ENCODE peak calls at places on chromosome 15, in seven cellular contexts. One of them, this sample, is unnamed.

GRCh38 chr15:70252056-70252935 is 154.6 kb upstream of the TLE3 start:
- DNase-seq in neural progenitor cell: no peak
- DNase-seq in endodermal cell: no peak
- DNase-seq in fibroblast of lung: no peak
- DNase-seq in PC-3: no peak
- DNase-seq in cardiac muscle cell: no peak
- DNase-seq in left lung: no peak
- DNase-seq in this sample: no peak

GRCh38 chr15:26867199-26868007 is 541 bp downstream of the GABRA5 start:
- DNase-seq in neural progenitor cell: peak; percentile 54
- DNase-seq in endodermal cell: peak; percentile 81
- DNase-seq in fibroblast of lung: no peak
- DNase-seq in PC-3: no peak
- DNase-seq in cardiac muscle cell: peak; percentile 14
- DNase-seq in left lung: peak; percentile 64
- DNase-seq in this sample: no peak

GRCh38 chr15:59976480-59976879 is 27.6 kb upstream of the FOXB1 start:
- DNase-seq in neural progenitor cell: no peak
- DNase-seq in endodermal cell: no peak
- DNase-seq in fibroblast of lung: no peak
- DNase-seq in PC-3: no peak
- DNase-seq in cardiac muscle cell: no peak
- DNase-seq in left lung: no peak
- DNase-seq in this sample: no peak

GRCh38 chr15:73679180-73679579 is 5.0 kb upstream of the CD276 start:
- DNase-seq in neural progenitor cell: no peak
- DNase-seq in endodermal cell: no peak
- DNase-seq in fibroblast of lung: no peak
- DNase-seq in PC-3: no peak
- DNase-seq in cardiac muscle cell: no peak
- DNase-seq in left lung: no peak
- DNase-seq in this sample: no peak

GRCh38 chr15:83378921-83379561 is 68.1 kb upstream of the SH3GL3 start:
- DNase-seq in neural progenitor cell: no peak
- DNase-seq in endodermal cell: peak; percentile 58
- DNase-seq in fibroblast of lung: no peak
- DNase-seq in PC-3: peak; percentile 58
- DNase-seq in cardiac muscle cell: no peak
- DNase-seq in left lung: no peak
- DNase-seq in this sample: no peak

GRCh38 chr15:41585140-41586047 is 26.4 kb downstream of the TYRO3 start:
- DNase-seq in neural progenitor cell: peak; percentile 69
- DNase-seq in endodermal cell: peak; percentile 81
- DNase-seq in fibroblast of lung: peak; percentile 61
- DNase-seq in PC-3: peak; percentile 83
- DNase-seq in cardiac muscle cell: peak; percentile 47
- DNase-seq in left lung: peak; percentile 84
- DNase-seq in this sample: no peak

GRCh38 chr15:60165111-60165510 is 161.0 kb downstream of the FOXB1 start:
- DNase-seq in neural progenitor cell: no peak
- DNase-seq in endodermal cell: no peak
- DNase-seq in fibroblast of lung: no peak
- DNase-seq in PC-3: no peak
- DNase-seq in cardiac muscle cell: no peak
- DNase-seq in left lung: peak; percentile 34
- DNase-seq in this sample: no peak

GRCh38 chr15:26065723-26066122 is 202.6 kb upstream of the ATP10A start:
- DNase-seq in neural progenitor cell: peak; percentile 61
- DNase-seq in endodermal cell: peak; percentile 64
- DNase-seq in fibroblast of lung: no peak
- DNase-seq in PC-3: no peak
- DNase-seq in cardiac muscle cell: no peak
- DNase-seq in left lung: no peak
- DNase-seq in this sample: no peak

GRCh38 chr15:23003736-23004135 is 23.6 kb upstream of the CYFIP1 start:
- DNase-seq in neural progenitor cell: no peak
- DNase-seq in endodermal cell: peak; percentile 7
- DNase-seq in fibroblast of lung: no peak
- DNase-seq in PC-3: no peak
- DNase-seq in cardiac muscle cell: no peak
- DNase-seq in left lung: no peak
- DNase-seq in this sample: no peak

GRCh38 chr15:74725845-74726773 is 781 bp upstream of the CYP1A1 start:
- DNase-seq in neural progenitor cell: peak; percentile 79
- DNase-seq in endodermal cell: peak; percentile 83
- DNase-seq in fibroblast of lung: no peak
- DNase-seq in PC-3: peak; percentile 17
- DNase-seq in cardiac muscle cell: peak; percentile 58
- DNase-seq in left lung: peak; percentile 87
- DNase-seq in this sample: peak; percentile 28

GRCh38 chr15:100131321-100132224 is 210.2 kb downstream of the ADAMTS17 start:
- DNase-seq in neural progenitor cell: peak; percentile 49
- DNase-seq in endodermal cell: peak; percentile 80
- DNase-seq in fibroblast of lung: peak; percentile 71
- DNase-seq in PC-3: peak; percentile 56
- DNase-seq in cardiac muscle cell: peak; percentile 37
- DNase-seq in left lung: peak; percentile 87
- DNase-seq in this sample: no peak

GRCh38 chr15:97482521-97482920 is 478.0 kb upstream of the ARRDC4 start:
- DNase-seq in neural progenitor cell: peak; percentile 40
- DNase-seq in endodermal cell: peak; percentile 77
- DNase-seq in fibroblast of lung: no peak
- DNase-seq in PC-3: no peak
- DNase-seq in cardiac muscle cell: no peak
- DNase-seq in left lung: no peak
- DNase-seq in this sample: no peak
- TF ChIP-seq CTCF in neural progenitor cell: peak; percentile 61
- TF ChIP-seq CTCF in endodermal cell: peak; percentile 84
- TF ChIP-seq CTCF in fibroblast of lung: no peak
- TF ChIP-seq CTCF in PC-3: peak; percentile 12
- TF ChIP-seq CTCF in cardiac muscle cell: no peak
- TF ChIP-seq CTCF in left lung: no peak
- TF ChIP-seq CTCF in this sample: no peak

DNA sequence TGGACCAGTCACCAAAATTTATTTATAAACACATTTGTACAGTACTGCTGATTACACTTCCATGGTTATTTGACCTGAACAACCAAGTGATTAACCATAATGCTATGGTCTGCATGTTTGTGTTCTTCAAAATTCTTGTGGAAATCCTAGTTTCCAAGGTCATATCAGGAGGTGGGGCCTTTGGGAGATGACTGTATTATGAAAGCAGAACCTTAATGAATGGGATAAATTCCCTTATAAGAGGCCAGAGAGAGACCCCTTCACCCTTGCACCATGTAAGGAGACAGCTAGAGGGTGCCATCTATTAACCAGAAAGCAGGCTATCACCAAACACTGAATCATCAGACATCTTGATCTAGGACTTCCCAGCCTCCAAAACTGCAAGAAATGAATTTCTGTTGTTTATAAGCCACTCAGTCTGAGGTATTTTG is 1.9 kb downstream of the SCAPER start:
- DNase-seq in neural progenitor cell: peak; percentile 16
- DNase-seq in endodermal cell: no peak
- DNase-seq in fibroblast of lung: peak; percentile 59
- DNase-seq in PC-3: peak; percentile 24
- DNase-seq in cardiac muscle cell: peak; percentile 4
- DNase-seq in left lung: no peak
- DNase-seq in this sample: no peak
- TF ChIP-seq CTCF in neural progenitor cell: peak; percentile 43
- TF ChIP-seq CTCF in endodermal cell: peak; percentile 70
- TF ChIP-seq CTCF in fibroblast of lung: peak; percentile 32
- TF ChIP-seq CTCF in PC-3: peak; percentile 52
- TF ChIP-seq CTCF in cardiac muscle cell: peak; percentile 29
- TF ChIP-seq CTCF in left lung: no peak
- TF ChIP-seq CTCF in this sample: peak; percentile 24

DNA sequence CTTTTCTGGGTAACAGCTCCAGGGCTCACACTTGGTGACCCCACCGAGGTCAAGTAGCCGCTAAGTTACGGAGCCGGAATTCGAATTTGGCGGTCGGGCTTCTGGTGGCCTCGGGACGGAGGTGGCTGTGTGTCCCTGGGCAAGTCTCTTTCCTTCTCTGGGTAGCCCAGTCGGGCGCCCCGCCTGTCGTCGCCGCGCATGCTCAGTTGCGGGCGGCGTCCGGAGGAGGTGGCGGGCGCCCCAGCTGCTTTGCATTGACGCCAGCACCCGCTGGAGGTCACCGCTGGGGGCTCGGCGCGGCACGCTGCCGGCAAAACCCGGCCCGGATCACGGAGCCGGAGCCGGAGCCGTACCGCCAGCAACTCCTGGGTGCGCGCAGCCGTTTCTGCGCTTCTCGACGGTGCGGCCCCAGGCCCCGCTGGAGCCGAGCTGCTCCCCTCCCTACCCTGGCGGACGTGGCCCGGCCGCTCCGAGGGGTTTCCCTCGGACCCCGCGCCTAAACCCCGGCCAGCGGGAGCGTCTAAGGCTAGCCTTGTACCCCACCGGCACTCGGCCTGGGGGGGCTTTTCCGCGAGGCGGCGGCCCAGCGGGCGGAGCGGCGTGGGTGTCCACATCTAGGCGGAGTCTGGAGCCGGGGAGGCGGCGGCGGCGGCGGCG is 474 bp upstream of the PDE8A start:
- DNase-seq in neural progenitor cell: peak; percentile 95
- DNase-seq in endodermal cell: peak; percentile 98
- DNase-seq in fibroblast of lung: peak; percentile 97
- DNase-seq in PC-3: peak; percentile 97
- DNase-seq in cardiac muscle cell: peak; percentile 94
- DNase-seq in left lung: peak; percentile 100
- DNase-seq in this sample: peak; percentile 96
- TF ChIP-seq CTCF in neural progenitor cell: peak; percentile 25
- TF ChIP-seq CTCF in endodermal cell: peak; percentile 50
- TF ChIP-seq CTCF in fibroblast of lung: no peak
- TF ChIP-seq CTCF in PC-3: no peak
- TF ChIP-seq CTCF in cardiac muscle cell: peak; percentile 7
- TF ChIP-seq CTCF in left lung: no peak
- TF ChIP-seq CTCF in this sample: no peak

GRCh38 chr15:91892417-91892816 is 38.9 kb downstream of the SLCO3A1 start:
- DNase-seq in neural progenitor cell: no peak
- DNase-seq in endodermal cell: no peak
- DNase-seq in fibroblast of lung: no peak
- DNase-seq in PC-3: no peak
- DNase-seq in cardiac muscle cell: no peak
- DNase-seq in left lung: no peak
- DNase-seq in this sample: no peak
- TF ChIP-seq CTCF in neural progenitor cell: no peak
- TF ChIP-seq CTCF in endodermal cell: no peak
- TF ChIP-seq CTCF in fibroblast of lung: no peak
- TF ChIP-seq CTCF in PC-3: no peak
- TF ChIP-seq CTCF in cardiac muscle cell: no peak
- TF ChIP-seq CTCF in left lung: no peak
- TF ChIP-seq CTCF in this sample: no peak

DNA sequence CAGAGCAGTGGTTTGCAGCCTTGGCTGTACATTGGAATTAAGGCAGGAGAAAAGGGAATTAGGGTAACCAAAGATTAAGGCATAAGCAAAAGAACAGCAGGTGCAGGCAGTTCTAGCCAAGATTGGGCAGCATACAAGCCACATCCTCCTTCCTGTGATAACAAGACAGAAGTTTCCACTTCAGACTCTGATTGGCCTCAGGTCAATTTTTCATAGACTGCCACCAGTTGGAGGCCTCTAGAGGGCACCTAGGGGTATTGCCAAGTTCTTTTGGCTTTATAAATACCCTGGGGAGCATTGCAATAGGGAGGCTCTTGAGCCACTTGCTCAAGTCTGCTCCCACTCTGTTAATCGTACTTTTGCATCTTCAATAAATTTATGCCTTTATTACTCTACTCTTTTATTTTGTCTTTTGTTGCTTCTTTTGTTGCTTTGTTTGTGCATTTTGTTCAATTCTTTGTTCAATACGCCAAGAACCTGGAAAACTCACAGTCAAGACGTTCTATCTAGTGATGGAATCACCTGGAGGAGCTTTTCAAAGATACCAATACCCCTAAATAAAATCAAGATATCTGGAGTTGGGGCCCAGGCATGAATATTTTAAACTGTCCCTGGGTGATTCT is 32.2 kb upstream of the FMN1 start:
- DNase-seq in neural progenitor cell: peak; percentile 33
- DNase-seq in endodermal cell: no peak
- DNase-seq in fibroblast of lung: peak; percentile 45
- DNase-seq in PC-3: peak; percentile 81
- DNase-seq in cardiac muscle cell: peak; percentile 82
- DNase-seq in left lung: no peak
- DNase-seq in this sample: peak; percentile 40
- TF ChIP-seq CTCF in neural progenitor cell: peak; percentile 48
- TF ChIP-seq CTCF in endodermal cell: peak; percentile 71
- TF ChIP-seq CTCF in fibroblast of lung: peak; percentile 39
- TF ChIP-seq CTCF in PC-3: peak; percentile 69
- TF ChIP-seq CTCF in cardiac muscle cell: no peak
- TF ChIP-seq CTCF in left lung: peak; percentile 32
- TF ChIP-seq CTCF in this sample: peak; percentile 75

GRCh38 chr15:37135225-37135624 is 34.9 kb upstream of the MEIS2 start:
- DNase-seq in neural progenitor cell: peak; percentile 20
- DNase-seq in endodermal cell: peak; percentile 49
- DNase-seq in fibroblast of lung: no peak
- DNase-seq in PC-3: peak; percentile 55
- DNase-seq in cardiac muscle cell: peak; percentile 58
- DNase-seq in left lung: no peak
- DNase-seq in this sample: no peak
- TF ChIP-seq CTCF in neural progenitor cell: peak; percentile 50
- TF ChIP-seq CTCF in endodermal cell: peak; percentile 75
- TF ChIP-seq CTCF in fibroblast of lung: peak; percentile 32
- TF ChIP-seq CTCF in PC-3: peak; percentile 52
- TF ChIP-seq CTCF in cardiac muscle cell: peak; percentile 39
- TF ChIP-seq CTCF in left lung: peak; percentile 15
- TF ChIP-seq CTCF in this sample: no peak

GRCh38 chr15:29345549-29346525 is 76.2 kb upstream of the NSMCE3 start:
- DNase-seq in neural progenitor cell: peak; percentile 70
- DNase-seq in endodermal cell: peak; percentile 91
- DNase-seq in fibroblast of lung: no peak
- DNase-seq in PC-3: no peak
- DNase-seq in cardiac muscle cell: peak; percentile 25
- DNase-seq in left lung: no peak
- DNase-seq in this sample: no peak

GRCh38 chr15:29343229-29343628 is 73.6 kb upstream of the NSMCE3 start:
- DNase-seq in neural progenitor cell: peak; percentile 54
- DNase-seq in endodermal cell: peak; percentile 58
- DNase-seq in fibroblast of lung: no peak
- DNase-seq in PC-3: no peak
- DNase-seq in cardiac muscle cell: no peak
- DNase-seq in left lung: no peak
- DNase-seq in this sample: no peak

GRCh38 chr15:29346998-29347397 is 77.4 kb upstream of the NSMCE3 start:
- DNase-seq in neural progenitor cell: no peak
- DNase-seq in endodermal cell: no peak
- DNase-seq in fibroblast of lung: no peak
- DNase-seq in PC-3: no peak
- DNase-seq in cardiac muscle cell: no peak
- DNase-seq in left lung: no peak
- DNase-seq in this sample: no peak

GRCh38 chr15:29342201-29342600 is 72.6 kb upstream of the NSMCE3 start:
- DNase-seq in neural progenitor cell: no peak
- DNase-seq in endodermal cell: no peak
- DNase-seq in fibroblast of lung: no peak
- DNase-seq in PC-3: no peak
- DNase-seq in cardiac muscle cell: no peak
- DNase-seq in left lung: no peak
- DNase-seq in this sample: no peak

DNA sequence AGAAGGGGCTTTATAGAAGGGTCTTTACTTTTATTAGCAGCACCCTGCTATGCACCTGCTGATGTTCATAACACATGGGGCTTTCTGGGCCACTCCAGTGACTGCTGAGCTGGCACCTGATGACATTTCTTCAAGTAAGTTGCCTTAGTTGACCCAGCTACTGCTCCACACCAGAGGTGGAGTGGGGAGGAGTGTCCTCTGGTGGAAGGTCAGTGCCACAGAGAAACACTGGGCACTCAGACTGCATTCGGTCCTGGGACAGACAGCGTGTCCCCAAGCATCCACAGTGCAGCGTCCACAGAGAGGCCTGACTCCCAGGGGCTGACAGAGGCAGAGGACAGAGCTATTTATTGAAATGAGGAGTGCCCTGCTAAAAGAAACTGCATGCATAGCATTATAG is 74.9 kb upstream of the NSMCE3 start:
- DNase-seq in neural progenitor cell: no peak
- DNase-seq in endodermal cell: no peak
- DNase-seq in fibroblast of lung: no peak
- DNase-seq in PC-3: no peak
- DNase-seq in cardiac muscle cell: no peak
- DNase-seq in left lung: no peak
- DNase-seq in this sample: no peak
- TF ChIP-seq CTCF in neural progenitor cell: no peak
- TF ChIP-seq CTCF in endodermal cell: no peak
- TF ChIP-seq CTCF in fibroblast of lung: no peak
- TF ChIP-seq CTCF in PC-3: no peak
- TF ChIP-seq CTCF in cardiac muscle cell: no peak
- TF ChIP-seq CTCF in left lung: no peak
- TF ChIP-seq CTCF in this sample: no peak

This sample was measured in natural killer cell.